ENCODE peak calls at places on chromosome 5, in six cellular contexts. S is GM12878, Y is GM12891, J is HepG2, H is H1, N is K562. Q is an unnamed sample.

GRCh38 chr5:20114536-20114935 is 126.5 kb upstream of the CDH18 start:
- DNase-seq in S (no peak), Y (no peak), J (no peak), H (no peak), N (no peak), Q (no peak)

GRCh38 chr5:107468286-107468685 is 202.5 kb downstream of the EFNA5 start:
- DNase-seq in S (no peak), Y (no peak), J (no peak), H (no peak), N (no peak), Q (no peak)

GRCh38 chr5:125017796-125018195 is 271.4 kb upstream of the ZNF608 start:
- DNase-seq in S (no peak), Y (no peak), J (peak; percentile 72), H (no peak), N (no peak), Q (no peak)

GRCh38 chr5:102809033-102809432 is 53.9 kb downstream of the PAM start:
- DNase-seq in S (no peak), Y (no peak), J (no peak), H (no peak), N (no peak), Q (no peak)

GRCh38 chr5:149024477-149024876 is 38.4 kb downstream of the SH3TC2 start:
- DNase-seq in S (no peak), Y (no peak), J (no peak), H (no peak), N (no peak), Q (no peak)

GRCh38 chr5:77852514-77853352 is 76.6 kb upstream of the TBCA start:
- DNase-seq in S (peak; percentile 80), Y (peak; percentile 73), J (no peak), H (peak; percentile 82), N (no peak), Q (peak; percentile 59)

GRCh38 chr5:41670216-41670615 is 159.8 kb upstream of the PLCXD3 start:
- DNase-seq in S (no peak), Y (no peak), J (no peak), H (no peak), N (no peak), Q (no peak)

GRCh38 chr5:58904737-58905136 is 321.9 kb downstream of the RAB3C start:
- DNase-seq in S (no peak), Y (no peak), J (no peak), H (no peak), N (no peak), Q (no peak)

GRCh38 chr5:79301046-79301712 is 65.2 kb downstream of the JMY start:
- DNase-seq in S (no peak), Y (no peak), J (peak; percentile 13), H (no peak), N (no peak), Q (no peak)

GRCh38 chr5:56638061-56638621 is 177.2 kb upstream of the MAP3K1 start:
- DNase-seq in S (no peak), Y (no peak), J (peak; percentile 94), H (no peak), N (no peak), Q (no peak)

GRCh38 chr5:158807-159447 is 32.4 kb upstream of the LRRC14B start:
- DNase-seq in S (no peak), Y (no peak), J (no peak), H (no peak), N (no peak), Q (no peak)

DNA sequence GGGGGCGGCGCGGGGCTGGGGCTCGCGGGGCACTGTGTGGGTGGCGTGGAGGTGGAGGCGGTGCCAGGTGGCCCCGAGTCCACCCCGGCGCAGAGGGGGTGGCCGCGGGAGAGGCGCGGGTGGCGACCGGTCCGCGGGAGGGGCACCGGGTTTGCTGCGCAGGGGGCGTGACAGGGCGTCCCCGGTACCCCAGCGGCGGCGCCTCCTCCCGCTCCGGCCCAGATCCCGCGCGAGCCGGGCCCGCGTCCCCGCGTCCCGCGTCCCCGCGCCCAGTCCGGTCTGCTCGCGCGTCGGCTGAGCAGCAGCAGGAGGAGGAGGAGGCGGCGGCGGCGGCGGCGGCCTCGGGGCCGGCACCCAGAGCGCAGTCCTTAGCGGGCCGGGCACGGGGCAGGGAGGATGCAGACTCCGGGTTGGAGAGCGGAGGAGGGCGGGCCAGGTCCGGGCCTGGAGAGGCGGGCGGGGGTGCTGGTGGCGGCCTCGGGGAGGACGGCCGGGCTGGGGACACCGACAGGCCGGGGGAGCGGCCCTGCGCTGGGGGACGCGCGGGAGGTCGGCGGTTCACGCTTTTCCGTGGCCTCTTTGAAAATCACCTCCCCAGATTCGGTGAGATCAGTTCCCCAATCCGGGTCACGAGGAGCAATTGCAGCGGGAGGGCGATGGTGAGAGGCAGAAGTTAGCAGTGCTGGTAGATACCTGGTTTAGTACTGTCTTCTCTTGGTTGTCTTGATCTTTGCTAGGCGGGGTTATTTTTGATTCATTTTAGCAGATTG is 1.6 kb downstream of the TRIO start:
- DNase-seq in S (peak; percentile 76), Y (peak; percentile 57), J (no peak), H (peak; percentile 74), N (no peak), Q (peak; percentile 54)
- TF ChIP-seq POLR2A in S (peak; percentile 66), Y (peak; percentile 68), J (no peak), H (no peak), N (no peak), Q (peak; percentile 76)

DNA sequence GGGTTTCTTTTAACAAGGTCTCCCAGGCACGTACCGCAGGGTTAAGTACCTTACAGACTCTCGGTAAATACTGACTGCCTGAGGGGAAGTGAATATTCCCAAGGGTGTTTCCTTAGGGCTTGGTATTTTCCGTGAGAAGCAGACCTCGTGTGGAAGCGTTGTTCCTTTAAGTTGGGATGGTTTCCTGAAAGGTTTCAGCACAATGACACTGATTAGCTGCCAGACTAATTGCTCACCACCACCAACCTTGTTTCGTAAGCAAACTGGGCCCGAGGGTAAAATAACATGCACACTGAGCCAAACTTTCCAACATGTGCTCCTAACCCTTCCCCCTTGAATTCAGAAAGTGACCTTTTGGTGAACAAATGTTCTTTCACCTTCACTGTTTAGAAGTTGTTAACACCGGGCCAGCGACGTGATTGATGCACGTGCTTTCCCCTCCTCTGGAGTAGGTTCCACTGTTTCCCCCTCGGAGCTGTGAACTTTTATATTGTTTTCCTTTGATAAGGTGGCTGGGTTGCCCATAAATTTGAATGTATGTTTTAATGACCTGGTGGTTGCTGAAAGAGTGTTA is 128.1 kb upstream of the RPS23 start:
- DNase-seq in S (no peak), Y (no peak), J (no peak), H (no peak), N (no peak), Q (no peak)
- TF ChIP-seq POLR2AphosphoS5 in S (no peak), Y (no peak), J (no peak), H (no peak), N (no peak), Q (no peak)

GRCh38 chr5:154285661-154286408 is 95.3 kb downstream of the GALNT10 start:
- DNase-seq in S (no peak), Y (no peak), J (peak; percentile 52), H (no peak), N (no peak), Q (no peak)
- TF ChIP-seq TAF1 in S (no peak), Y (no peak), J (no peak), H (no peak), N (no peak), Q (no peak)

DNA sequence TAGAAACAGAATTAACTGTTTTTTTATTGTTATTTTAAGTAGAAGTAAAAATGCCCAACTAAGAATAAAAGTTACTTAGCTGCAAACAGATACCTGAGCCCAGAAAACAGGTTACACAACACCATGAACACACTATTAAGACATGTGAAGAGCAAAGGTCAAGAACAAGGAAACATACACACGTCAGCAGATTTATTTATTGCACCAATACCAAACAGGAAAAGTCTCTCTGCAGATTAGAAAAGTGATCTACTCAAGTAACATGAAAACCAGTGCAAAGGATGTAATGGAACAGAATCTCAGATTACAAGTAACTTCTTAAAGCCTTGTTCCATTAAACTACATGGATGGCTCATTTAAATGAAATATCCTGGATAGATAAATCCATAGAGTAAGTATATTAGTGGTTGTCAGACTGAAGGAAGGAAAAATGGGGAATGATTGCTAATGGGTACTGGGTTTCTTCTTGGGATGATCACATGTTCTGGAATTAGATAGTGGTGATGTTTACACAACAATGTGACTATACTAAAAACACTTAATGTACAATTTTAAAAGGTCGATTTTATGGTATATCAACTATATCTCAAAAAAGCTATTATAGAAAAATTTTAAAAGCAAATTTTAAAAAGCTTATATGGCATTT is 6.1 kb downstream of the SAR1B start:
- DNase-seq in S (no peak), Y (no peak), J (peak; percentile 57), H (no peak), N (no peak), Q (no peak)
- TF ChIP-seq POLR2A in S (no peak), Y (no peak), J (no peak), H (no peak), N (no peak), Q (no peak)

DNA sequence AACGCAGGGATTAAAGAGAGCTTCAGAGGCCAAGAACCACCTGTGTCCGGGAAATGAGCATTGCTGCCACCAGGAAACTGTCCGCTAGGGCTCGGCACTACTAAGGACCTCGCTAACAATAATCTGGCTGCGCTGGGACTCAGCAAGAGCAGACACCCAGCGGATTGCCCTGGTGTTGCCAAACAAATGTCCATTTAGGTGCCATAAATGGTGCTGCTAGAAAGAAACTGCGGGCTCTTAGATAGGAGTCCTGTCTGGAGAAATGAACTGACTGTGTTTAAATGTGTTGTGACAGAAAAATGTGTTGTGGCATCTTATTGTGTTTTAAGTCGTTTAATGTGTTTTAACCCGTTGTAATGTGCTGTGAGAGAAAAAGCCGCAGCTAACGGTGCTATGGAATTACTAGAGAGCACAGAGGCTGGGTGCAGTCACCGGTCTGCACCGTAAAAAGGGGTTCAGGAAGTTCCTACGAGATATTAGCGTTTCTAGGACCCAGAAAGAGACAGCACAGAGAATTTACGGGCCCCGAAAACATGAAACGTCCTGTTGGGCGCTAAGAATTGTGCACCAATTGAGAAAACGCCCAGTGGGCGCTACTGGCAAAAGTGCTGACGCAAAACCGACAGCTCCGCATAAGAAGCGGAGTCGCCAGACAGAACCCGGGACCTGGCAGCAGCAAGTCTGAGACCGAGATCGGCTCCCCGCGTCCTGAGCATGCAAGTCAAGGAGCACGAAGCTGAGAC is 90.6 kb downstream of the ANXA2R start:
- DNase-seq in S (peak; percentile 32), Y (peak; percentile 40), J (peak; percentile 76), H (no peak), N (no peak), Q (peak; percentile 48)
- TF ChIP-seq POLR2AphosphoS5 in S (no peak), Y (peak; percentile 18), J (no peak), H (no peak), N (no peak), Q (no peak)

DNA sequence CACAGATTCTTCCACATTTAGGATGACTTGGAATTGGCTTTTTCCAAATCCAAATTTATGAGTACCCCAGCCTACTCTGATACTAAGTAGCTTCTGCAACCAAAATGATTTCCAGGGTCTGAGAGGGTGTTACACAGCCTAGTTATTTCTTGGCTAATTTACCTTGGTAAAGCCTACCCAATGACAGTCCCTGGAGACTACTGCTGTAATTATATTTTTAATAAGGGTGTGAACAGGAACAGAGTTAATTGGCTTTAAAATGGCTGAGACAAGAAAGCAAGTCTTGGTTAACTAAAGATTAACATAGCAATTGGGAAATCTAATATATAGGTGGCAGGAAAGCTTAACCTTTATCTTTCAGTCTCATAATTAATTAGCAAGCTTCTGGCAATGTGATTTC is 9.3 kb downstream of the PRLR start:
- DNase-seq in S (no peak), Y (no peak), J (no peak), H (no peak), N (no peak), Q (no peak)
- TF ChIP-seq TAF1 in S (no peak), Y (no peak), J (no peak), H (no peak), N (no peak), Q (no peak)

Q was measured in GM12892.